ENCODE peak calls at places on chromosomes 1 and 21, in ten cellular contexts. One of them, this sample, is unnamed.

GRCh38 chr1:192801451-192801850 is 7.4 kb upstream of the RGS2 start:
- DNase-seq in AG04450: no peak
- DNase-seq in activated naive CD8-positive, alpha-beta T cell treated with anti-CD3 and anti-CD28 coated beads, Interleukin-2, amount 50 U/mL, for 24 hours: no peak
- DNase-seq in SJCRH30: no peak
- DNase-seq in NCI-H2081: no peak
- DNase-seq in HT1080: no peak
- DNase-seq in NCI-H748 treated with DMSO at 0.1 percent for 48 hours: no peak
- DNase-seq in stimulated activated CD8-positive, alpha-beta memory T cell treated with anti-CD3 and anti-CD28 coated beads, Interleukin-7, amount 100 ng/mL, for 1 hour: no peak
- DNase-seq in HCT116: no peak
- DNase-seq in cerebellum: no peak
- DNase-seq in this sample: no peak

GRCh38 chr1:24641646-24642151 is 1.4 kb upstream of the SRRM1 start:
- DNase-seq in AG04450: no peak
- DNase-seq in activated naive CD8-positive, alpha-beta T cell treated with anti-CD3 and anti-CD28 coated beads, Interleukin-2, amount 50 U/mL, for 24 hours: peak; percentile 62
- DNase-seq in SJCRH30: peak; percentile 77
- DNase-seq in NCI-H2081: no peak
- DNase-seq in HT1080: peak; percentile 32
- DNase-seq in NCI-H748 treated with DMSO at 0.1 percent for 48 hours: no peak
- DNase-seq in stimulated activated CD8-positive, alpha-beta memory T cell treated with anti-CD3 and anti-CD28 coated beads, Interleukin-7, amount 100 ng/mL, for 1 hour: no peak
- DNase-seq in HCT116: no peak
- DNase-seq in cerebellum: peak; percentile 12
- DNase-seq in this sample: no peak

GRCh38 chr21:44765231-44766013 is 36.2 kb downstream of the UBE2G2 start:
- DNase-seq in AG04450: no peak
- DNase-seq in activated naive CD8-positive, alpha-beta T cell treated with anti-CD3 and anti-CD28 coated beads, Interleukin-2, amount 50 U/mL, for 24 hours: no peak
- DNase-seq in SJCRH30: no peak
- DNase-seq in NCI-H2081: no peak
- DNase-seq in HT1080: no peak
- DNase-seq in NCI-H748 treated with DMSO at 0.1 percent for 48 hours: no peak
- DNase-seq in stimulated activated CD8-positive, alpha-beta memory T cell treated with anti-CD3 and anti-CD28 coated beads, Interleukin-7, amount 100 ng/mL, for 1 hour: no peak
- DNase-seq in HCT116: no peak
- DNase-seq in cerebellum: no peak
- DNase-seq in this sample: no peak

GRCh38 chr21:27498025-27498424 is 531.1 kb upstream of the ADAMTS5 start:
- DNase-seq in AG04450: no peak
- DNase-seq in activated naive CD8-positive, alpha-beta T cell treated with anti-CD3 and anti-CD28 coated beads, Interleukin-2, amount 50 U/mL, for 24 hours: no peak
- DNase-seq in SJCRH30: no peak
- DNase-seq in NCI-H2081: no peak
- DNase-seq in HT1080: peak; percentile 57
- DNase-seq in NCI-H748 treated with DMSO at 0.1 percent for 48 hours: no peak
- DNase-seq in stimulated activated CD8-positive, alpha-beta memory T cell treated with anti-CD3 and anti-CD28 coated beads, Interleukin-7, amount 100 ng/mL, for 1 hour: no peak
- DNase-seq in HCT116: no peak
- DNase-seq in cerebellum: no peak
- DNase-seq in this sample: no peak

GRCh38 chr1:81948495-81948894 is 147.8 kb downstream of the ADGRL2 start:
- DNase-seq in AG04450: no peak
- DNase-seq in activated naive CD8-positive, alpha-beta T cell treated with anti-CD3 and anti-CD28 coated beads, Interleukin-2, amount 50 U/mL, for 24 hours: no peak
- DNase-seq in SJCRH30: no peak
- DNase-seq in NCI-H2081: no peak
- DNase-seq in HT1080: no peak
- DNase-seq in NCI-H748 treated with DMSO at 0.1 percent for 48 hours: no peak
- DNase-seq in stimulated activated CD8-positive, alpha-beta memory T cell treated with anti-CD3 and anti-CD28 coated beads, Interleukin-7, amount 100 ng/mL, for 1 hour: no peak
- DNase-seq in HCT116: no peak
- DNase-seq in cerebellum: no peak
- DNase-seq in this sample: no peak

GRCh38 chr1:1040004-1040991 is 20.4 kb downstream of the AGRN start:
- DNase-seq in AG04450: peak; percentile 66
- DNase-seq in activated naive CD8-positive, alpha-beta T cell treated with anti-CD3 and anti-CD28 coated beads, Interleukin-2, amount 50 U/mL, for 24 hours: peak; percentile 77
- DNase-seq in SJCRH30: no peak
- DNase-seq in NCI-H2081: peak; percentile 31
- DNase-seq in HT1080: no peak
- DNase-seq in NCI-H748 treated with DMSO at 0.1 percent for 48 hours: peak; percentile 16
- DNase-seq in stimulated activated CD8-positive, alpha-beta memory T cell treated with anti-CD3 and anti-CD28 coated beads, Interleukin-7, amount 100 ng/mL, for 1 hour: peak; percentile 60
- DNase-seq in HCT116: peak; percentile 61
- DNase-seq in cerebellum: peak; percentile 68
- DNase-seq in this sample: no peak

GRCh38 chr1:7549693-7550161 is 221.4 kb upstream of the VAMP3 start:
- DNase-seq in AG04450: no peak
- DNase-seq in activated naive CD8-positive, alpha-beta T cell treated with anti-CD3 and anti-CD28 coated beads, Interleukin-2, amount 50 U/mL, for 24 hours: peak; percentile 23
- DNase-seq in SJCRH30: peak; percentile 42
- DNase-seq in NCI-H2081: no peak
- DNase-seq in HT1080: peak; percentile 74
- DNase-seq in NCI-H748 treated with DMSO at 0.1 percent for 48 hours: no peak
- DNase-seq in stimulated activated CD8-positive, alpha-beta memory T cell treated with anti-CD3 and anti-CD28 coated beads, Interleukin-7, amount 100 ng/mL, for 1 hour: no peak
- DNase-seq in HCT116: no peak
- DNase-seq in cerebellum: no peak
- DNase-seq in this sample: peak; percentile 34

GRCh38 chr1:204806943-204807624 is 63.6 kb upstream of the NFASC start:
- DNase-seq in AG04450: peak; percentile 33
- DNase-seq in activated naive CD8-positive, alpha-beta T cell treated with anti-CD3 and anti-CD28 coated beads, Interleukin-2, amount 50 U/mL, for 24 hours: peak; percentile 87
- DNase-seq in SJCRH30: peak; percentile 96
- DNase-seq in NCI-H2081: peak; percentile 86
- DNase-seq in HT1080: peak; percentile 70
- DNase-seq in NCI-H748 treated with DMSO at 0.1 percent for 48 hours: peak; percentile 77
- DNase-seq in stimulated activated CD8-positive, alpha-beta memory T cell treated with anti-CD3 and anti-CD28 coated beads, Interleukin-7, amount 100 ng/mL, for 1 hour: peak; percentile 56
- DNase-seq in HCT116: peak; percentile 76
- DNase-seq in cerebellum: peak; percentile 88
- DNase-seq in this sample: peak; percentile 93

GRCh38 chr1:216822480-216822879 is 99.3 kb upstream of the ESRRG start:
- DNase-seq in AG04450: no peak
- DNase-seq in activated naive CD8-positive, alpha-beta T cell treated with anti-CD3 and anti-CD28 coated beads, Interleukin-2, amount 50 U/mL, for 24 hours: no peak
- DNase-seq in SJCRH30: peak; percentile 53
- DNase-seq in NCI-H2081: peak; percentile 35
- DNase-seq in HT1080: no peak
- DNase-seq in NCI-H748 treated with DMSO at 0.1 percent for 48 hours: no peak
- DNase-seq in stimulated activated CD8-positive, alpha-beta memory T cell treated with anti-CD3 and anti-CD28 coated beads, Interleukin-7, amount 100 ng/mL, for 1 hour: no peak
- DNase-seq in HCT116: no peak
- DNase-seq in cerebellum: no peak
- DNase-seq in this sample: no peak

GRCh38 chr1:227728892-227729143 is 6.3 kb downstream of the JMJD4 start:
- DNase-seq in AG04450: no peak
- DNase-seq in activated naive CD8-positive, alpha-beta T cell treated with anti-CD3 and anti-CD28 coated beads, Interleukin-2, amount 50 U/mL, for 24 hours: no peak
- DNase-seq in SJCRH30: peak; percentile 41
- DNase-seq in NCI-H2081: no peak
- DNase-seq in HT1080: no peak
- DNase-seq in NCI-H748 treated with DMSO at 0.1 percent for 48 hours: no peak
- DNase-seq in stimulated activated CD8-positive, alpha-beta memory T cell treated with anti-CD3 and anti-CD28 coated beads, Interleukin-7, amount 100 ng/mL, for 1 hour: no peak
- DNase-seq in HCT116: no peak
- DNase-seq in cerebellum: no peak
- DNase-seq in this sample: no peak

GRCh38 chr1:85464497-85465098 is 361 bp downstream of the DDAH1 start:
- DNase-seq in AG04450: no peak
- DNase-seq in activated naive CD8-positive, alpha-beta T cell treated with anti-CD3 and anti-CD28 coated beads, Interleukin-2, amount 50 U/mL, for 24 hours: peak; percentile 22
- DNase-seq in SJCRH30: peak; percentile 73
- DNase-seq in NCI-H2081: peak; percentile 64
- DNase-seq in HT1080: peak; percentile 87
- DNase-seq in NCI-H748 treated with DMSO at 0.1 percent for 48 hours: peak; percentile 33
- DNase-seq in stimulated activated CD8-positive, alpha-beta memory T cell treated with anti-CD3 and anti-CD28 coated beads, Interleukin-7, amount 100 ng/mL, for 1 hour: no peak
- DNase-seq in HCT116: peak; percentile 15
- DNase-seq in cerebellum: peak; percentile 61
- DNase-seq in this sample: peak; percentile 45

GRCh38 chr1:181139631-181140051 is 51.1 kb downstream of the IER5 start:
- DNase-seq in AG04450: no peak
- DNase-seq in activated naive CD8-positive, alpha-beta T cell treated with anti-CD3 and anti-CD28 coated beads, Interleukin-2, amount 50 U/mL, for 24 hours: no peak
- DNase-seq in SJCRH30: no peak
- DNase-seq in NCI-H2081: no peak
- DNase-seq in HT1080: peak; percentile 84
- DNase-seq in NCI-H748 treated with DMSO at 0.1 percent for 48 hours: no peak
- DNase-seq in stimulated activated CD8-positive, alpha-beta memory T cell treated with anti-CD3 and anti-CD28 coated beads, Interleukin-7, amount 100 ng/mL, for 1 hour: no peak
- DNase-seq in HCT116: no peak
- DNase-seq in cerebellum: no peak
- DNase-seq in this sample: peak; percentile 48

GRCh38 chr1:161198877-161199431 is at the start of gene ADAMTS4:
- DNase-seq in AG04450: peak; percentile 48
- DNase-seq in activated naive CD8-positive, alpha-beta T cell treated with anti-CD3 and anti-CD28 coated beads, Interleukin-2, amount 50 U/mL, for 24 hours: no peak
- DNase-seq in SJCRH30: peak; percentile 98
- DNase-seq in NCI-H2081: no peak
- DNase-seq in HT1080: no peak
- DNase-seq in NCI-H748 treated with DMSO at 0.1 percent for 48 hours: no peak
- DNase-seq in stimulated activated CD8-positive, alpha-beta memory T cell treated with anti-CD3 and anti-CD28 coated beads, Interleukin-7, amount 100 ng/mL, for 1 hour: no peak
- DNase-seq in HCT116: no peak
- DNase-seq in cerebellum: peak; percentile 46
- DNase-seq in this sample: no peak

GRCh38 chr1:54794401-54795099 is 6.6 kb downstream of the TTC22 start:
- DNase-seq in AG04450: no peak
- DNase-seq in activated naive CD8-positive, alpha-beta T cell treated with anti-CD3 and anti-CD28 coated beads, Interleukin-2, amount 50 U/mL, for 24 hours: no peak
- DNase-seq in SJCRH30: no peak
- DNase-seq in NCI-H2081: no peak
- DNase-seq in HT1080: peak; percentile 58
- DNase-seq in NCI-H748 treated with DMSO at 0.1 percent for 48 hours: no peak
- DNase-seq in stimulated activated CD8-positive, alpha-beta memory T cell treated with anti-CD3 and anti-CD28 coated beads, Interleukin-7, amount 100 ng/mL, for 1 hour: no peak
- DNase-seq in HCT116: no peak
- DNase-seq in cerebellum: no peak
- DNase-seq in this sample: peak; percentile 28

GRCh38 chr1:228364068-228364705 is 42.4 kb downstream of the TRIM11 start:
- DNase-seq in AG04450: no peak
- DNase-seq in activated naive CD8-positive, alpha-beta T cell treated with anti-CD3 and anti-CD28 coated beads, Interleukin-2, amount 50 U/mL, for 24 hours: no peak
- DNase-seq in SJCRH30: no peak
- DNase-seq in NCI-H2081: no peak
- DNase-seq in HT1080: no peak
- DNase-seq in NCI-H748 treated with DMSO at 0.1 percent for 48 hours: no peak
- DNase-seq in stimulated activated CD8-positive, alpha-beta memory T cell treated with anti-CD3 and anti-CD28 coated beads, Interleukin-7, amount 100 ng/mL, for 1 hour: no peak
- DNase-seq in HCT116: no peak
- DNase-seq in cerebellum: no peak
- DNase-seq in this sample: no peak

GRCh38 chr1:1013922-1014617 is 773 bp downstream of the ISG15 start:
- DNase-seq in AG04450: no peak
- DNase-seq in activated naive CD8-positive, alpha-beta T cell treated with anti-CD3 and anti-CD28 coated beads, Interleukin-2, amount 50 U/mL, for 24 hours: no peak
- DNase-seq in SJCRH30: no peak
- DNase-seq in NCI-H2081: no peak
- DNase-seq in HT1080: no peak
- DNase-seq in NCI-H748 treated with DMSO at 0.1 percent for 48 hours: no peak
- DNase-seq in stimulated activated CD8-positive, alpha-beta memory T cell treated with anti-CD3 and anti-CD28 coated beads, Interleukin-7, amount 100 ng/mL, for 1 hour: no peak
- DNase-seq in HCT116: no peak
- DNase-seq in cerebellum: no peak
- DNase-seq in this sample: no peak

GRCh38 chr1:17735340-17735739 is 19.8 kb upstream of the ACTL8 start:
- DNase-seq in AG04450: no peak
- DNase-seq in activated naive CD8-positive, alpha-beta T cell treated with anti-CD3 and anti-CD28 coated beads, Interleukin-2, amount 50 U/mL, for 24 hours: no peak
- DNase-seq in SJCRH30: no peak
- DNase-seq in NCI-H2081: no peak
- DNase-seq in HT1080: no peak
- DNase-seq in NCI-H748 treated with DMSO at 0.1 percent for 48 hours: no peak
- DNase-seq in stimulated activated CD8-positive, alpha-beta memory T cell treated with anti-CD3 and anti-CD28 coated beads, Interleukin-7, amount 100 ng/mL, for 1 hour: no peak
- DNase-seq in HCT116: no peak
- DNase-seq in cerebellum: no peak
- DNase-seq in this sample: no peak

This sample was measured in HTR-8/SVneo.